ENCODE peak calls at places on chromosome 17, in seven cellular contexts. One of them, this sample, is unnamed.

GRCh38 chr17:67554634-67555033 is 163.1 kb upstream of the NOL11 start:
- DNase-seq in cardiac muscle cell: no peak
- DNase-seq in endodermal cell: peak; percentile 13
- DNase-seq in small intestine: no peak
- DNase-seq in fibroblast of lung: no peak
- DNase-seq in lung: no peak
- DNase-seq in aorta: no peak
- DNase-seq in this sample: no peak

GRCh38 chr17:41697122-41697962 is 8.7 kb downstream of the EIF1 start:
- DNase-seq in endodermal cell: peak; percentile 37
- DNase-seq in cardiac muscle cell: peak; percentile 85
- DNase-seq in small intestine: peak; percentile 56
- DNase-seq in lung: peak; percentile 43
- DNase-seq in fibroblast of lung: no peak
- DNase-seq in aorta: no peak
- DNase-seq in this sample: no peak

GRCh38 chr17:5263441-5263840 is 18.6 kb upstream of the RABEP1 start:
- DNase-seq in aorta: no peak
- DNase-seq in small intestine: no peak
- DNase-seq in fibroblast of lung: no peak
- DNase-seq in lung: no peak
- DNase-seq in cardiac muscle cell: no peak
- DNase-seq in endodermal cell: no peak
- DNase-seq in this sample: no peak

GRCh38 chr17:45653616-45654015 is 130.5 kb upstream of the CRHR1 start:
- DNase-seq in cardiac muscle cell: no peak
- DNase-seq in aorta: no peak
- DNase-seq in fibroblast of lung: no peak
- DNase-seq in endodermal cell: no peak
- DNase-seq in lung: no peak
- DNase-seq in small intestine: no peak
- DNase-seq in this sample: no peak

GRCh38 chr17:49939318-49939717 is 29.7 kb upstream of the DLX4 start:
- DNase-seq in small intestine: peak; percentile 16
- DNase-seq in aorta: no peak
- DNase-seq in cardiac muscle cell: no peak
- DNase-seq in lung: no peak
- DNase-seq in fibroblast of lung: no peak
- DNase-seq in endodermal cell: no peak
- DNase-seq in this sample: no peak

GRCh38 chr17:68584904-68585303 is 16.3 kb downstream of the FAM20A start:
- DNase-seq in endodermal cell: peak; percentile 43
- DNase-seq in cardiac muscle cell: no peak
- DNase-seq in aorta: no peak
- DNase-seq in small intestine: no peak
- DNase-seq in lung: no peak
- DNase-seq in fibroblast of lung: no peak
- DNase-seq in this sample: no peak

GRCh38 chr17:17032131-17032692 is 10.0 kb upstream of the MPRIP start:
- DNase-seq in small intestine: peak; percentile 51
- DNase-seq in cardiac muscle cell: peak; percentile 79
- DNase-seq in lung: no peak
- DNase-seq in fibroblast of lung: peak; percentile 97
- DNase-seq in aorta: peak; percentile 91
- DNase-seq in endodermal cell: peak; percentile 72
- DNase-seq in this sample: no peak

GRCh38 chr17:34382586-34383224 is 19.7 kb upstream of the CCL1 start:
- DNase-seq in aorta: no peak
- DNase-seq in lung: no peak
- DNase-seq in cardiac muscle cell: no peak
- DNase-seq in fibroblast of lung: no peak
- DNase-seq in small intestine: no peak
- DNase-seq in endodermal cell: peak; percentile 80
- DNase-seq in this sample: no peak

GRCh38 chr17:14107889-14108288 is 38.6 kb downstream of the COX10 start:
- DNase-seq in small intestine: no peak
- DNase-seq in lung: no peak
- DNase-seq in endodermal cell: no peak
- DNase-seq in aorta: no peak
- DNase-seq in fibroblast of lung: peak; percentile 12
- DNase-seq in cardiac muscle cell: no peak
- DNase-seq in this sample: no peak

GRCh38 chr17:42457107-42457787 is 1.4 kb upstream of the ATP6V0A1 start:
- DNase-seq in endodermal cell: no peak
- DNase-seq in cardiac muscle cell: peak; percentile 25
- DNase-seq in aorta: no peak
- DNase-seq in fibroblast of lung: no peak
- DNase-seq in lung: no peak
- DNase-seq in small intestine: no peak
- DNase-seq in this sample: no peak

GRCh38 chr17:49817993-49818392 is 29.5 kb downstream of the KAT7 start:
- DNase-seq in aorta: no peak
- DNase-seq in small intestine: no peak
- DNase-seq in lung: no peak
- DNase-seq in fibroblast of lung: no peak
- DNase-seq in endodermal cell: no peak
- DNase-seq in cardiac muscle cell: no peak
- DNase-seq in this sample: no peak

GRCh38 chr17:489758-490329 is 137.2 kb upstream of the RPH3AL start:
- DNase-seq in fibroblast of lung: peak; percentile 55
- DNase-seq in aorta: peak; percentile 76
- DNase-seq in cardiac muscle cell: peak; percentile 57
- DNase-seq in small intestine: peak; percentile 51
- DNase-seq in endodermal cell: peak; percentile 78
- DNase-seq in lung: peak; percentile 39
- DNase-seq in this sample: no peak

GRCh38 chr17:45425125-45425983 is 7.3 kb downstream of the ARHGAP27 start:
- DNase-seq in small intestine: peak; percentile 99
- DNase-seq in aorta: peak; percentile 63
- DNase-seq in cardiac muscle cell: peak; percentile 73
- DNase-seq in fibroblast of lung: peak; percentile 62
- DNase-seq in endodermal cell: peak; percentile 99
- DNase-seq in lung: peak; percentile 73
- DNase-seq in this sample: peak; percentile 92

GRCh38 chr17:16428098-16428882 is 12.9 kb downstream of the TRPV2 start:
- DNase-seq in aorta: no peak
- DNase-seq in endodermal cell: peak; percentile 89
- DNase-seq in small intestine: peak; percentile 73
- DNase-seq in cardiac muscle cell: peak; percentile 80
- DNase-seq in lung: peak; percentile 62
- DNase-seq in fibroblast of lung: no peak
- DNase-seq in this sample: no peak

GRCh38 chr17:77571562-77571981 is 386.9 kb upstream of the TNRC6C start:
- DNase-seq in cardiac muscle cell: peak; percentile 66
- DNase-seq in lung: no peak
- DNase-seq in small intestine: peak; percentile 34
- DNase-seq in fibroblast of lung: peak; percentile 14
- DNase-seq in endodermal cell: no peak
- DNase-seq in aorta: peak; percentile 77
- DNase-seq in this sample: no peak

DNA sequence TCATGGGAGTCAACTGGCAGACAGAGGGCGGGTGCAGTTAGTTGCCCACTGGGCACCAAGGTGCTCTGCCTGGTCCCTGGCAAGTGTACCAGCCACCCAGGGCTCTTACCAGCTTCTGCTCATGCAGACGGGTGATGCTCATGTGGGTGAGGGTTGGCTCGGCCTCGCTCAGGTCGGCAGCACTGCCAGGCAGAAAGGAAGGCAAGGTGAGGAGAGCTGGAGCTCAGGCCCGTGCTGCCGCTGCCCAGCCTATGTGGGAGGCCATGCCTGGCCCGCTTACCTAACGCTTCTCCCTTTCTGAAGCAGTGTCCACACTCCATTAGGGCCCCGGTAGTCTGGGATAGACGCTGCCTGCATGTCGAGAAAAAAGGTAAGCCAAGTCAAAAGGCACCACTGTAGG is 2.6 kb downstream of the SIRT7 start:
- DNase-seq in lung: no peak
- DNase-seq in fibroblast of lung: no peak
- DNase-seq in cardiac muscle cell: no peak
- DNase-seq in small intestine: no peak
- DNase-seq in endodermal cell: no peak
- DNase-seq in aorta: no peak
- DNase-seq in this sample: no peak
- H3K4me1 ChIP-seq in lung: no peaks in the 10 kb centered on the region
- H3K4me1 ChIP-seq in fibroblast of lung: peaks cover 8% of the 10 kb centered on the region
- H3K4me1 ChIP-seq in cardiac muscle cell: peaks cover 13% of the 10 kb centered on the region
- H3K4me1 ChIP-seq in small intestine: peaks cover 9% of the 10 kb centered on the region
- H3K4me1 ChIP-seq in endodermal cell: peaks cover 2% of the 10 kb centered on the region
- H3K4me1 ChIP-seq in aorta: no peaks in the 10 kb centered on the region
- H3K4me1 ChIP-seq in this sample: peaks cover 26% of the 10 kb centered on the region

DNA sequence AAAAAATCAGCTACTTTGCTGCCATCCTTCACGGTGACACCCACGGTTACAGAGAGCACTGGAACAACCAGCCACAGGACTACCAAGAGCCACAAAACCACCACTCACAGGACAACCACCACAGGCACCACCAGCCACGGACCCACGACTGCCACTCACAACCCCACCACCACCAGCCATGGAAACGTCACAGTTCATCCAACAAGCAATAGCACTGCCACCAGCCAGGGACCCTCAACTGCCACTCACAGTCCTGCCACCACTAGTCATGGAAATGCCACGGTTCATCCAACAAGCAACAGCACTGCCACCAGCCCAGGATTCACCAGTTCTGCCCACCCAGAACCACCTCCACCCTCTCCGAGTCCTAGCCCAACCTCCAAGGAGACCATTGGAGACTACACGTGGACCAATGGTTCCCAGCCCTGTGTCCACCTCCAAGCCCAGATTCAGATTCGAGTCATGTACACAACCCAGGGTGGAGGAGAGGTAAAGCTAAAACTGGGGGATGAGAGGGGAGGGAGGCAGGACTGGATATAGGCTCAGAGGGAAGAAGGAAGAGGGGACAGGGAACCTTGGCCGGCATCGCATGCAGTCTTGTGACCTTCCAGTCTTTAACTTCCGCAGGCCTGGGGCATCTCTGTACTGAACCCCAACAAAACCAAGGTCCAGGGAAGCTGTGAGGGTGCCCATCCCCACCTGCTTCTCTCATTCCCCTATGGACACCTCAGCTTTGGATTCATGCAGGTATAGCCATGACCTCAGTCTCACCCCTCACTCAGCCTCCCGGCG is 597 bp downstream of the CD68 start:
- DNase-seq in cardiac muscle cell: no peak
- DNase-seq in small intestine: peak; percentile 27
- DNase-seq in lung: peak; percentile 33
- DNase-seq in aorta: no peak
- DNase-seq in endodermal cell: no peak
- DNase-seq in fibroblast of lung: no peak
- DNase-seq in this sample: no peak
- H3K27ac ChIP-seq in cardiac muscle cell: peak overlapping the region; percentile 83
- H3K27ac ChIP-seq in small intestine: peak overlapping the region; percentile 97
- H3K27ac ChIP-seq in lung: peak overlapping the region; percentile 76
- H3K27ac ChIP-seq in aorta: peak overlapping the region; percentile 30
- H3K27ac ChIP-seq in endodermal cell: peak overlapping the region; percentile 32
- H3K27ac ChIP-seq in fibroblast of lung: peak overlapping the region; percentile 84
- H3K27ac ChIP-seq in this sample: peak overlapping the region; percentile 98

GRCh38 chr17:7015587-7016020 is 3.2 kb downstream of the RNASEK start:
- DNase-seq in small intestine: no peak
- DNase-seq in lung: no peak
- DNase-seq in endodermal cell: peak; percentile 54
- DNase-seq in cardiac muscle cell: no peak
- DNase-seq in fibroblast of lung: no peak
- DNase-seq in aorta: peak; percentile 77
- DNase-seq in this sample: no peak
- H3K4me1 ChIP-seq in small intestine: peaks cover 6% of the 10 kb centered on the region
- H3K4me1 ChIP-seq in lung: peaks cover 16% of the 10 kb centered on the region
- H3K4me1 ChIP-seq in endodermal cell: no peaks in the 10 kb centered on the region
- H3K4me1 ChIP-seq in cardiac muscle cell: peaks cover 19% of the 10 kb centered on the region
- H3K4me1 ChIP-seq in fibroblast of lung: peaks cover 14% of the 10 kb centered on the region
- H3K4me1 ChIP-seq in aorta: peaks cover 4% of the 10 kb centered on the region
- H3K4me1 ChIP-seq in this sample: peaks cover 3% of the 10 kb centered on the region

DNA sequence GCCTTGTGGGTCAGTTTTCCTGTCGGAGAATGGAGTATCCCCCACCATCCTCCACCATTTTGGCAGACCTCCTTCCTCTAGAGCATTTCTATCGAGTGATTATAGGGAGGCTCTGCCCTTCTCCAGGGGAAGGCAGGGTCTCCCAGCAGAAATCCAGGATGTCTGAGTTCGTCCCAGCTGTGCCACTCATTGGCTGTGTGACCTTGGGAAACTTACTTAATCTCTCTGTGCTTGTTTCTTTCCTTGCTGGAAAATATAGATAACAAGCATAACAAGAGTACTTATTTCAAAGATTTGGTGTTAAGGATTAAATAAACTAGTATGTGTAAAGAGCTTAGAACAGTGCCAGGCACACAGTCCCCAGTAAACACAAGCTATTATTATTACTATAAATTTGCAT is 14.8 kb downstream of the ATP2A3 start:
- DNase-seq in endodermal cell: no peak
- DNase-seq in lung: no peak
- DNase-seq in fibroblast of lung: no peak
- DNase-seq in cardiac muscle cell: no peak
- DNase-seq in small intestine: no peak
- DNase-seq in aorta: no peak
- DNase-seq in this sample: no peak
- H3K27ac ChIP-seq in endodermal cell: no peak overlapping the region
- H3K27ac ChIP-seq in lung: no peak overlapping the region
- H3K27ac ChIP-seq in fibroblast of lung: no peak overlapping the region
- H3K27ac ChIP-seq in cardiac muscle cell: no peak overlapping the region
- H3K27ac ChIP-seq in small intestine: no peak overlapping the region
- H3K27ac ChIP-seq in aorta: no peak overlapping the region
- H3K27ac ChIP-seq in this sample: no peak overlapping the region

GRCh38 chr17:40452074-40452787 is 9.0 kb downstream of the IGFBP4 start:
- DNase-seq in cardiac muscle cell: peak; percentile 93
- DNase-seq in fibroblast of lung: peak; percentile 99
- DNase-seq in small intestine: peak; percentile 69
- DNase-seq in lung: no peak
- DNase-seq in aorta: no peak
- DNase-seq in endodermal cell: no peak
- DNase-seq in this sample: no peak
- H3K4me1 ChIP-seq in cardiac muscle cell: peaks cover 20% of the 10 kb centered on the region
- H3K4me1 ChIP-seq in fibroblast of lung: peaks cover 72% of the 10 kb centered on the region
- H3K4me1 ChIP-seq in small intestine: peaks cover 10% of the 10 kb centered on the region
- H3K4me1 ChIP-seq in lung: no peaks in the 10 kb centered on the region
- H3K4me1 ChIP-seq in aorta: no peaks in the 10 kb centered on the region
- H3K4me1 ChIP-seq in endodermal cell: no peaks in the 10 kb centered on the region
- H3K4me1 ChIP-seq in this sample: no peaks in the 10 kb centered on the region

DNA sequence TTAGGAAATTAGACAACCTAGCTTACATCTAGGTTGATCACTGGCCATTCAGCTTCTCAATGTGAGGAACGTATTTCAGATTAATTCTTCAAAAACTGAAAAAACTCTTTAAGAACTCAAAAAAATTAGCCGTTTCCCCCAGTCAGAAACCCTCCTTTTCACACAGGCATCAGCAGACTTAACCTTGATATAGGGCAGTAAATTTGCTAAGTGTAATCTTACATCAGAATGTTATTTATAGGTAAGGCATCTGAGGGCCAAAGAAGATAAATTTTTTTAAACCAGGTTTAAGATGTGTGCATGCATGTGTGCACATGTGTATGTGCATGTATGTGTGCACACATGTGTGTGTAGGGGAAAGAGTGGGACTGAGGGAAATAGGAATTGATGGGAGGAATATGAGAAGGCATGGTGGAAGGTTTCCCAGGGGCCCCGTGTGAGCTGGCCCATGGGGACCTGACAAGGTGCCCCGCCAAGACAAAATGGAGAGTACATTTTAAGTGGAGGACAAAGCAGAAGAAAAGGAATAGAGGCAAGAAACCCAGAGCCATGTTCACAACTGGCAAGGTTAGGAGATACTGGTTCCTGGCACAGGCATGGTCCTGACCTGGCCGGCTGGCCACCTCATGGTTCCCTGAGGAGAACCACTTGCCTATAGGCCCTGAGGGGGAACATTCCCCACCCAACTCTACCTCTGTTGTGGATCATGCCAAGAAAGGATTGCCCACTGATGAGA is 33.1 kb downstream of the TEX2 start:
- DNase-seq in endodermal cell: no peak
- DNase-seq in lung: no peak
- DNase-seq in cardiac muscle cell: no peak
- DNase-seq in fibroblast of lung: no peak
- DNase-seq in small intestine: no peak
- DNase-seq in aorta: no peak
- DNase-seq in this sample: no peak
- H3K27ac ChIP-seq in endodermal cell: no peak overlapping the region
- H3K27ac ChIP-seq in lung: peak overlapping the region; percentile 43
- H3K27ac ChIP-seq in cardiac muscle cell: no peak overlapping the region
- H3K27ac ChIP-seq in fibroblast of lung: peak overlapping the region; percentile 41
- H3K27ac ChIP-seq in small intestine: peak overlapping the region; percentile 42
- H3K27ac ChIP-seq in aorta: peak overlapping the region; percentile 43
- H3K27ac ChIP-seq in this sample: peak overlapping the region; percentile 99